ENCODE peak calls at places on chromosomes 16 and 17, in seven cellular contexts. R is SK-N-SH, V is HCT116, M is K562, N is HepG2, L is GM12878, J is H1. I is an unnamed sample.

GRCh38 chr17:16361874-16362273 is 8.6 kb upstream of the CENPV start:
- DNase-seq in L (no peak), R (no peak), J (no peak), M (no peak), N (no peak), V (no peak), I (no peak)

GRCh38 chr16:66422366-66422765 is 4.7 kb upstream of the BEAN1 start:
- DNase-seq in V (no peak), R (no peak), M (no peak), L (no peak), N (no peak), J (no peak), I (no peak)

GRCh38 chr17:79023886-79024771 is at the start of gene C1QTNF1:
- DNase-seq in V (no peak), R (peak), M (no peak), L (no peak), N (no peak), J (no peak), I (peak)

GRCh38 chr17:47184671-47185070 is 4.4 kb downstream of the CDC27 start:
- DNase-seq in N (no peak), L (no peak), J (no peak), M (no peak), V (no peak), R (peak), I (no peak)

GRCh38 chr16:85391769-85392583 is 221.1 kb upstream of the GSE1 start:
- DNase-seq in M (no peak), N (no peak), R (no peak), J (no peak), V (no peak), L (no peak), I (no peak)

GRCh38 chr16:55248058-55248457 is 75.9 kb upstream of the IRX6 start:
- DNase-seq in L (no peak), M (no peak), N (no peak), V (no peak), R (no peak), J (no peak), I (no peak)

GRCh38 chr16:25750489-25750888 is 58.7 kb downstream of the HS3ST4 start:
- DNase-seq in R (no peak), L (no peak), V (no peak), J (no peak), N (no peak), M (no peak), I (no peak)

GRCh38 chr16:8426569-8426968 is 163.7 kb downstream of the TMEM114 start:
- DNase-seq in N (no peak), R (no peak), J (no peak), L (no peak), V (no peak), M (no peak), I (no peak)

GRCh38 chr17:72560303-72561247 is 439.8 kb downstream of the SOX9 start:
- DNase-seq in V (peak), J (no peak), L (no peak), R (peak), N (peak), M (peak), I (peak)

GRCh38 chr17:2856727-2857126 is 60.5 kb downstream of the RAP1GAP2 start:
- DNase-seq in R (no peak), J (no peak), M (no peak), N (peak), L (no peak), V (no peak), I (no peak)

GRCh38 chr17:14460502-14460901 is 159.6 kb downstream of the HS3ST3B1 start:
- DNase-seq in L (no peak), M (no peak), R (no peak), N (no peak), V (no peak), J (no peak), I (no peak)

GRCh38 chr17:70119545-70119944 is 44.5 kb downstream of the KCNJ16 start:
- DNase-seq in N (no peak), J (no peak), V (no peak), R (no peak), M (no peak), L (no peak), I (no peak)

GRCh38 chr16:52953215-52953614 is 99.5 kb downstream of the CHD9NB start:
- DNase-seq in L (no peak), J (no peak), M (no peak), V (no peak), N (no peak), R (no peak), I (no peak)

GRCh38 chr17:13085578-13085977 is 67.8 kb upstream of the ELAC2 start:
- DNase-seq in N (no peak), J (no peak), M (no peak), V (no peak), L (no peak), R (no peak), I (no peak)

GRCh38 chr16:21950782-21951521 is 2.2 kb upstream of the UQCRC2 start:
- DNase-seq in N (peak), J (no peak), M (peak), R (peak), L (no peak), V (peak), I (no peak)

GRCh38 chr17:33521784-33522183 is 228.7 kb upstream of the ASIC2 start:
- DNase-seq in R (peak), L (no peak), V (no peak), N (no peak), M (peak), J (no peak), I (no peak)

GRCh38 chr17:67980456-67980855 is 15.8 kb downstream of the C17orf58 start:
- DNase-seq in N (no peak), R (no peak), L (no peak), V (no peak), J (no peak), M (no peak), I (no peak)

GRCh38 chr16:20774703-20775362 is 11.0 kb downstream of the ACSM3 start:
- DNase-seq in J (peak), V (peak), R (peak), N (peak), L (peak), M (peak), I (peak)

GRCh38 chr17:81731271-81731670 is 19.2 kb downstream of the SLC25A10 start:
- DNase-seq in J (no peak), M (no peak), V (no peak), L (no peak), R (no peak), N (no peak), I (no peak)

GRCh38 chr16:70746708-70747424 is 54.1 kb downstream of the VAC14 start:
- DNase-seq in V (peak), L (no peak), J (no peak), N (peak), M (peak), R (no peak), I (peak)

GRCh38 chr17:46814446-46814845 is 4.0 kb downstream of the WNT3 start:
- DNase-seq in V (no peak), M (no peak), N (no peak), J (no peak), R (no peak), L (no peak), I (no peak)

GRCh38 chr17:15220785-15221184 is 44.3 kb downstream of the PMP22 start:
- DNase-seq in R (no peak), L (no peak), J (no peak), N (no peak), M (no peak), V (no peak), I (no peak)

GRCh38 chr17:46782250-46782953 is 36.1 kb downstream of the WNT3 start:
- DNase-seq in L (no peak), V (no peak), M (peak), N (peak), J (no peak), R (peak), I (peak)

GRCh38 chr16:3937066-3937875 is 56.8 kb upstream of the CREBBP start:
- DNase-seq in V (no peak), M (no peak), J (no peak), R (no peak), L (no peak), N (no peak), I (no peak)

GRCh38 chr17:9432867-9433495 is 142.6 kb downstream of the STX8 start:
- DNase-seq in R (no peak), V (no peak), L (no peak), J (no peak), M (no peak), N (no peak), I (no peak)

GRCh38 chr17:47989159-47989558 is 18.2 kb downstream of the CDK5RAP3 start:
- DNase-seq in R (no peak), J (no peak), M (no peak), V (no peak), L (no peak), N (no peak), I (no peak)

GRCh38 chr16:84220851-84221250 is 19.0 kb downstream of the KCNG4 start:
- DNase-seq in J (no peak), R (no peak), N (no peak), M (no peak), L (no peak), V (no peak), I (no peak)

GRCh38 chr17:80213651-80213975 is 6.5 kb downstream of the SGSH start:
- DNase-seq in N (no peak), J (no peak), R (no peak), L (no peak), V (no peak), M (no peak), I (no peak)

GRCh38 chr16:29024280-29024679 is 39.4 kb downstream of the LAT start:
- DNase-seq in V (no peak), R (no peak), M (no peak), J (no peak), N (no peak), L (no peak), I (no peak)

GRCh38 chr16:20844588-20844987 is 38.3 kb downstream of the REXO5 start:
- DNase-seq in J (no peak), L (no peak), M (no peak), R (no peak), V (no peak), N (no peak), I (no peak)

DNA sequence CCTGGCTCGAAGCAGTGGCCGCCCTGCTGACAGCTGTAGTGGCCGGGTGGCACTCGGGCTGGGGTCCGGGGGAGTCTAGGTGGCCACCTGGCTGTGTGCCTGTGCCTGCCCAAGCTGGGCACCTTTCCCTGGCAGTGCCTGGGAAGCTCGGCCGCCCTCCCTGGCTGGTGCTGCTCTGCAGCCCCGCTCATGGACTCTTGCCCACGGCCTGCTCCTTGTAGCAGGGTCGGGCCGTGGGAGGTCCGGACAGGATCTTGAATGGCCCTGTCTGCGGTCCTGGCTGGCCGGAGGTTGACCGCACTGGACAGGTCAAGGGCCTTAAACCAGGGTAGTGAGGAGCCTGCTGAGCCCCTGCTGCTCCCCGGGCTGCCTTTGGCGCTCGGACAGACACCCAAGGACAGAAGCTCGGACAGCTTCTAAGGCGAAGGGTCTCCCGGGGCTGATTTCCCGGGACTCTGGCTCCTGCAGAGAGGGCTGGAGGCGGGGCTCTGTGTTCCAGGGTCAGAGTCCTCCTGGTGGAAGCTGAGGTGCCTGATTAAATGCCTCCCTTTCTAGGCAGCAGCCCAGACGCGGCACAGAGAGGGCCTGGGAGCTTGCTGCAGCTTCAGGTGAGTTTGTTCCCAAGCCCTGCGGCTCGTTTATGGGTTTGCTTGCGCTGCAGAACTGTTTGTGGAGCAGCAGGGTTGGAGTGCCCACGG is 6.0 kb downstream of the CAPN15 start:
- DNase-seq in J (no peak), L (no peak), M (no peak), N (peak), R (no peak), V (no peak), I (no peak)
- TF ChIP-seq JUND in J (no peak), L (no peak), M (no peak), N (no peak), R (no peak), V (no peak), I (no peak)

DNA sequence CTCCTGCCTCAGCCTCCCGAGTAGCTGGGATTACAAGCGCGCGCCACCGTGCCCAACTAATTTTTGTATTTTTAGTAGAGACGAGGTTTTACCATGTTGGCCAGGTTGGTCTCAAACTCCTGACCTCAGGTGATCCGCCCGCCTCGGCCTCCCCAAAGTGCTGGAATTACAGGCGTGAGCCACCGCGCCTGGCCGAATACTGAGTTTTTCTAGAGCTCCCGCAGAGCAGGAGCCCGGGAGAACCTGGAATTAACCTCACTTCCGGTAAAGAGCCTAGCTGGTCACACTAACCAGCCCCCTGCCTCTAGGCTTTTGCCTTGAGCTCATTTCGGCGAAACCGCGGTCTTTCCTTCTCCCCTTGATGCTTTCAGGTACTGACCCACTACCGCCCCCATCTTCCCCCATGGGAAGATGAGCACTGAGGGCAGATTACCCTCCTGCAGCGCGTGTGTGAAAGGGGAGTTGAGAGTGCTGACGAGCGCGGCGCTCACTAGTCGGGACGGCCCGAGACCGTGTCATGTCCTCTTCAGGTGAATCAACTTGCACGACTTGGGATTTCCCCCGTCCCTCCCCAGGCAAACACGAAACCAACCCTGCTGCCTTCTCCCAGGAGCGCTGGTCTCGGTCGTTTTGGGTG is 743 bp upstream of the NEK8 start:
- DNase-seq in R (peak), L (peak), J (no peak), M (peak), N (peak), V (peak), I (no peak)
- TF ChIP-seq JUND in R (no peak), L (no peak), J (no peak), M (peak), N (no peak), V (no peak), I (no peak)

GRCh38 chr16:11361043-11361442 is 15.8 kb downstream of the RMI2 start:
- DNase-seq in V (no peak), L (no peak), N (no peak), M (no peak), J (no peak), R (no peak), I (no peak)

GRCh38 chr16:11359370-11359769 is 14.1 kb downstream of the RMI2 start:
- DNase-seq in N (no peak), L (no peak), J (no peak), M (no peak), V (peak), R (no peak), I (peak)

GRCh38 chr16:11361751-11362742 is 16.8 kb downstream of the RMI2 start:
- DNase-seq in N (no peak), R (no peak), V (no peak), L (peak), J (no peak), M (no peak), I (no peak)

GRCh38 chr16:11358531-11358930 is 13.3 kb downstream of the RMI2 start:
- DNase-seq in J (no peak), R (no peak), M (no peak), N (no peak), V (no peak), L (no peak), I (no peak)

GRCh38 chr16:11360581-11360980 is 15.3 kb downstream of the RMI2 start:
- DNase-seq in M (no peak), R (no peak), L (no peak), V (no peak), J (no peak), N (no peak), I (no peak)
- TF ChIP-seq JUND in M (no peak), R (no peak), L (no peak), V (no peak), J (no peak), N (no peak), I (no peak)

DNA sequence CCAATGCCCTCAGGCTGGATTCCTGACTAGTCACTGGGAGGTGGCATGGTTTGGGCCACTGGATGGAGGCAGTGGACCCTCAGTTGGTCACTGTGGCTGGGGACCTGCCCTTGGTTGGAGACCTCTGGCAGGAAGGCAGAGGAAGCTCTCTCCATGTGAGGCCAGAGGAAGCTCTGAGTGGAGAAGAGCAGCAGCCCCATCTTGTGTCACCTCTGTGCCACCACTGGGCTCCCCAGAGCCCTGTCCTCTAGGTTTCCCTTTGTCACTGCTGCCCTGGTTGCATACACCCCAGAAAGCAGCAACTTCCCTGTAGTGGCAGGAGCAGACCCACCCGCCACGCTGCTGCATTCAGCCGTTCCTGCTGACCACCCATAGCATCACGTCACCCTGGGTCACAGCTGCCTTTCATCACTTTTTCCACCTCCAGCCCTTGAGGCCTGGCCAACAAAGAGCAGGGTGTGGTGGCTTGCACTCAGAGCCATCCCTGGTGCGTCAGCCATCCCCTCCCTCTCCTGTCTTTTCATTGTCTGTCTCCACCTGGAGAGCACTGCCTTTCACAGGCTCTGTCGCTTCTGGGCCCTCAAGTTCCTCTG is 11.9 kb downstream of the CTRL start:
- DNase-seq in N (no peak), M (peak), L (no peak), R (no peak), V (no peak), J (no peak), I (no peak)
- TF ChIP-seq JUND in N (no peak), M (no peak), L (no peak), R (no peak), V (no peak), J (no peak), I (no peak)

DNA sequence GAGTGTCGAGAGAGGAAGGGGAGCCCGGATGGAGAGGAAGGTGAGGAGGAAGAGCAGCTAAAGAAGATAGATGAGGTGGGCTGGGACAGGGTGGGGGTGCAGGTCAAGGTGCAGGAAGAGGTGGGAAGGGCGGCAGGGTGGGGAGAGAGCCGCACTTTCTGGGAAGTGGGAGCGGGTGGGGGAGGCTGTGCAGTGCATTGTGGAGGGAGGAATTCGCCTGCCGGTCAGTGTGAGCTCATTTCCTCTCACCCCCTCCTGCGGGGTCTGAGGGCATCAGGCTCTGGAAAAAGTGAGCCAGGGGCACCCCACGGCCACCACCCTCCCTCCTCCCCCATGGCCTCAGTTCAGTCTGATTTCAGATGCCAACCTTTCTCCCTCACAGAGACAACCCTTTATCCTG is 2.5 kb upstream of the ARHGAP23 start:
- DNase-seq in M (no peak), V (no peak), R (no peak), L (no peak), J (no peak), N (no peak), I (no peak)
- TF ChIP-seq JUND in M (no peak), V (no peak), R (no peak), L (no peak), J (no peak), N (no peak), I (no peak)